ENCODE peak calls at places on chromosomes 7 and 10, in four cellular contexts. P is fibroblast of pulmonary artery, V is nephron progenitor cell, X is cardiac fibroblast. O is an unnamed sample.

GRCh38 chr7:522071-522937 is 2.7 kb upstream of the PDGFA start:
- DNase-seq in P (peak; percentile 28), V (peak; percentile 63), X (peak; percentile 61), O (no peak)

GRCh38 chr10:124691448-124692435 is 52.4 kb downstream of the FAM53B start:
- DNase-seq in P (no peak), V (no peak), X (no peak), O (no peak)

GRCh38 chr10:108358912-108359311 is 1194.4 kb upstream of the SORCS1 start:
- DNase-seq in P (peak; percentile 86), V (no peak), X (peak; percentile 70), O (no peak)

GRCh38 chr7:92714280-92714679 is 122.1 kb downstream of the CDK6 start:
- DNase-seq in P (no peak), V (no peak), X (no peak), O (no peak)

GRCh38 chr7:94571816-94572215 is 62.2 kb downstream of the CASD1 start:
- DNase-seq in P (no peak), V (no peak), X (no peak), O (no peak)

GRCh38 chr7:121126801-121127534 is 138.5 kb downstream of the CPED1 start:
- DNase-seq in P (peak; percentile 70), V (no peak), X (peak; percentile 57), O (no peak)

GRCh38 chr7:29091121-29091601 is 55.2 kb downstream of the CPVL start:
- DNase-seq in P (peak; percentile 37), V (no peak), X (peak; percentile 71), O (no peak)

GRCh38 chr7:106369349-106369748 is 84.6 kb upstream of the NAMPT start:
- DNase-seq in P (peak; percentile 84), V (no peak), X (peak; percentile 77), O (no peak)

GRCh38 chr10:23439452-23439919 is 611 bp downstream of the OTUD1 start:
- DNase-seq in P (peak; percentile 11), V (no peak), X (peak; percentile 27), O (peak; percentile 32)

GRCh38 chr10:97540669-97541500 is 31.7 kb upstream of the ANKRD2 start:
- DNase-seq in P (peak; percentile 56), V (no peak), X (peak; percentile 80), O (no peak)
- TF ChIP-seq CTCF in P (peak; percentile 15), V (no peak), X (peak; percentile 13), O (no peak)

GRCh38 chr7:15130666-15131541 is 228.4 kb upstream of the DGKB start:
- DNase-seq in P (peak; percentile 64), V (no peak), X (peak; percentile 20), O (no peak)

GRCh38 chr7:15131661-15132060 is 229.1 kb upstream of the DGKB start:
- DNase-seq in P (no peak), V (no peak), X (no peak), O (no peak)
- TF ChIP-seq CTCF in P (no peak), V (no peak), X (no peak), O (no peak)

DNA sequence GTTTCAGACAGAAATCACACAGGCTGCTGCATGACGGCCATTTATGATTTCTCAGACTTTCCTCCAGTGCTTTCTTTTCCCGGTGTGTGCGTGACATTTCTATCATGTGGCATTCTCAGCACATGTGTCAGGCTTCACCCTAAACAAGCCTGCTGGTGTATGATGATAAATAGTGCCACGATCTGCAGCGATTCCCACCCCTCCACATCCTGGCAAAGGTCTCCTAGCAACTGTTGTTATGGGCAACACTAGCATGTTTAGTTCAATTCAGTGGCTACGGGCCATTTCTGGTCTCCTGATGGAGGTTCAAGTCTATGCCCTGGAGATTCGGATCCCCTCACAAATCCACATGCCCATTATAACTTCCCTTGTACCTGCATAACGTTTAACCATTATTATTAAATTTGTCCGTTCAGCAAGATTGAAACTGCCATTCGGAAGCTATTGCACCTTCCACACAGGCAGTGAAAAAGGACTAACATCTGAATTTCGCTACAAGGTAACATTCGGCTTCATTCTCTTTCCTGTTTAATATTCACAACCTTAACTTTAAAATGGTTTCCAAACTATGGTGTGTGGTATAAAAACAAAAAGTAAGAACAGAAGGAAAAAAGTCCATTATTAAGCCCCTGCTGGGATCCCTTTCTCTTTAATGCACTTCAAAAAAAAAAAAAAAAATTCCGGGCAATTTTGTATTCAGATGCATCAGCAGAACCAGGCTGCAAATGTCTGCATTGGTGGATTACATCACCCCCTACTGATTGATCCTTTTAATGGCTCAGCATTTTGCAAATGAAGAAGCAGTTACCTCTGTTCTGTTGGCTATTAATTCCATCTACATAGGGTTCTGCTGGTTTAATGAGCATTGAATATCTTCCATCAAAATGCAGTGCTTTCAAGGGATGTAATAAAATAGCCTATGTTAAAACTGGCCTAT is 90.2 kb downstream of the FRMD4A start:
- DNase-seq in P (peak; percentile 15), V (no peak), X (no peak), O (peak; percentile 36)
- TF ChIP-seq CTCF in P (no peak), V (no peak), X (no peak), O (no peak)

GRCh38 chr10:83166344-83166743 is 973.0 kb upstream of the GHITM start:
- DNase-seq in P (no peak), V (peak; percentile 22), X (no peak), O (peak; percentile 26)
- TF ChIP-seq CTCF in P (no peak), V (peak; percentile 41), X (no peak), O (no peak)

DNA sequence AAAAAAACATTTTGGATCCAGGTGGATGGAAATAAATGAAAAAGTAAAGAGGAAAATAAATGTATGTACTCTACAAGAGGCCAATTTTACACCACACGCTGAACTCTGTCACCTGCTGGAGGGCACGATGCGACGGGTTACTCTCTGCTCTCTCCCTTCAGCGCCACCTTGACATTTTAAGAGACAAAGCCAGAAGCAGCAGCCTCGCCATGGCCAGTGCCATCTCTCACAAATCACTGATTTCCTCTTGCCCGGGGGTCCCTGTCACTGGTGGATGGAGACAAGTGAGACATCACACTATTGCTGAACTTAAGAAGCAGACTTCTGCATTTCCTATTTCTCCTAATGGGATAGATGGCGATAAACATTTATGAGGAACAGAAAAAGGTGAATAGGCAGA is 190.0 kb downstream of the ZMYND11 start:
- DNase-seq in P (no peak), V (no peak), X (no peak), O (no peak)
- TF ChIP-seq CTCF in P (no peak), V (no peak), X (no peak), O (no peak)

DNA sequence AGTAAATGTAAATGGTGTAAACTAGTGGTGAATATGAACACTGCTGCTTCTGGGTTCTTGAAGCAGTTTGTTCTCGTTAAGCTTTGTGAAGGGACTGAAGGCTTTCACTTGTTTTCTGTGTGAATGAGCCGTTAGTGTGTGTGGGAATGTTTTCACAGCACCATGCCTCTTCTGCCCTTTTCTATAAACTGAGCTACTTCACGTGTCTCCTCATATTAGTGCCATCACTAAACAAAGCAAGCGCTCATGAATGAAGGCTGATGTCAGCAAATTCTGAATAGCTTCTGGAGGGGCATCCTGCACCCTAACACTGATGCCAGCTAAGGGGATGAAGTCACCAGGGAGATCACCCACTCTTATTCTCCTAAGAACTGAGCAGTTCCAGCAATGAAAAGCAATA is 205.6 kb upstream of the ETV1 start:
- DNase-seq in P (no peak), V (no peak), X (no peak), O (no peak)
- TF ChIP-seq CTCF in P (no peak), V (no peak), X (no peak), O (no peak)